ENCODE peak calls at places on chromosome 7, in ten cellular contexts. H is lower lobe of right lung, S is psoas muscle, C is colonic mucosa, O is thyroid gland, Q is RWPE1, Y is GM10248, D is choroid plexus epithelial cell, T is fibroblast of mammary gland, E is endodermal cell. J is an unnamed sample.

GRCh38 chr7:99949645-99950228 is 20.3 kb upstream of the GJC3 start:
- DNase-seq in T (peak; percentile 28), O (no peak), H (no peak), Y (no peak), C (no peak), Q (no peak), D (peak; percentile 56), S (no peak), E (no peak), J (no peak)

GRCh38 chr7:82319674-82320118 is 123.9 kb downstream of the CACNA2D1 start:
- DNase-seq in Y (no peak), S (peak; percentile 85), T (peak; percentile 91), H (peak; percentile 51), O (peak; percentile 96), C (peak; percentile 32), E (no peak), D (peak; percentile 85), Q (no peak), J (no peak)

GRCh38 chr7:15248514-15248913 is 313.3 kb downstream of the AGMO start:
- DNase-seq in S (no peak), H (no peak), E (no peak), Y (no peak), Q (no peak), O (no peak), T (no peak), D (no peak), C (no peak), J (no peak)

GRCh38 chr7:130650616-130651015 is 17.9 kb downstream of the COPG2 start:
- DNase-seq in C (no peak), H (no peak), S (no peak), Y (no peak), T (no peak), O (no peak), Q (no peak), E (no peak), D (no peak), J (no peak)

GRCh38 chr7:70457477-70458194 is 674.3 kb upstream of the GALNT17 start:
- DNase-seq in O (peak; percentile 72), Y (no peak), T (no peak), Q (no peak), S (no peak), E (no peak), H (no peak), C (no peak), D (no peak), J (no peak)

GRCh38 chr7:116885724-116886123 is 23.3 kb downstream of the CAPZA2 start:
- DNase-seq in H (no peak), T (no peak), Y (no peak), C (no peak), S (no peak), D (no peak), Q (no peak), O (no peak), E (no peak), J (no peak)

GRCh38 chr7:64628721-64629120 is 37.2 kb upstream of the ZNF107 start:
- DNase-seq in H (no peak), E (no peak), D (no peak), O (no peak), T (no peak), Y (no peak), Q (no peak), C (no peak), S (no peak), J (no peak)

GRCh38 chr7:137592232-137592896 is 248.8 kb upstream of the PTN start:
- DNase-seq in C (peak; percentile 55), H (no peak), Y (peak; percentile 34), T (peak; percentile 80), O (peak; percentile 75), S (no peak), E (peak; percentile 89), Q (peak; percentile 53), D (peak; percentile 87), J (peak; percentile 71)

GRCh38 chr7:105691692-105692564 is 110.6 kb upstream of the EFCAB10 start:
- DNase-seq in D (peak; percentile 95), Y (peak; percentile 35), H (peak; percentile 77), C (peak; percentile 60), T (peak; percentile 88), Q (peak; percentile 54), O (peak; percentile 92), S (peak; percentile 21), E (peak; percentile 78), J (peak; percentile 50)

GRCh38 chr7:77895905-77896304 is 97.3 kb downstream of the PHTF2 start:
- DNase-seq in D (no peak), T (no peak), Q (no peak), C (no peak), S (no peak), O (no peak), E (no peak), Y (no peak), H (no peak), J (no peak)

GRCh38 chr7:106417273-106417902 is 132.6 kb upstream of the NAMPT start:
- DNase-seq in Q (peak; percentile 29), Y (no peak), O (no peak), C (no peak), H (no peak), T (peak; percentile 45), D (peak; percentile 17), E (no peak), S (no peak), J (peak; percentile 29)

GRCh38 chr7:21412291-21412896 is 15.5 kb upstream of the SP4 start:
- DNase-seq in S (no peak), Q (no peak), D (no peak), C (no peak), E (no peak), H (no peak), O (no peak), Y (peak; percentile 49), T (no peak), J (no peak)

GRCh38 chr7:1022356-1022755 is 22.0 kb upstream of the GPR146 start:
- DNase-seq in C (no peak), Q (no peak), Y (no peak), T (no peak), O (no peak), D (no peak), S (no peak), E (no peak), H (no peak), J (no peak)

GRCh38 chr7:44244282-44244681 is 43.5 kb downstream of the YKT6 start:
- DNase-seq in H (no peak), S (no peak), Y (peak; percentile 78), C (no peak), D (peak; percentile 20), O (peak; percentile 37), T (no peak), Q (no peak), E (peak; percentile 83), J (peak; percentile 75)

GRCh38 chr7:81618400-81619014 is 151.3 kb downstream of the HGF start:
- DNase-seq in S (no peak), T (peak; percentile 97), H (no peak), Q (peak; percentile 53), O (no peak), E (no peak), C (no peak), D (peak; percentile 96), Y (no peak), J (peak; percentile 38)

GRCh38 chr7:69276011-69276729 is 322.1 kb upstream of the AUTS2 start:
- DNase-seq in S (no peak), Y (no peak), H (no peak), C (peak; percentile 22), Q (no peak), O (no peak), D (no peak), T (peak; percentile 12), E (no peak), J (no peak)

GRCh38 chr7:8063706-8064297 is 95.2 kb downstream of the GLCCI1 start:
- DNase-seq in E (no peak), S (no peak), T (peak; percentile 38), D (no peak), Q (peak; percentile 1), H (no peak), Y (no peak), C (no peak), O (no peak), J (no peak)

GRCh38 chr7:34190299-34190698 is 285.0 kb downstream of the BMPER start:
- DNase-seq in C (no peak), Q (no peak), O (no peak), S (peak; percentile 67), T (no peak), H (no peak), E (no peak), D (no peak), Y (no peak), J (no peak)

GRCh38 chr7:146781352-146782116 is 664.9 kb downstream of the CNTNAP2 start:
- DNase-seq in C (no peak), S (no peak), Q (no peak), O (no peak), H (no peak), Y (no peak), E (no peak), T (no peak), D (peak; percentile 4), J (no peak)
- TF ChIP-seq CTCF in C (no peak), S (no peak), Q (no peak), O (no peak), H (no peak), Y (no peak), E (peak; percentile 54), T (no peak), D (peak; percentile 35), J (no peak)

DNA sequence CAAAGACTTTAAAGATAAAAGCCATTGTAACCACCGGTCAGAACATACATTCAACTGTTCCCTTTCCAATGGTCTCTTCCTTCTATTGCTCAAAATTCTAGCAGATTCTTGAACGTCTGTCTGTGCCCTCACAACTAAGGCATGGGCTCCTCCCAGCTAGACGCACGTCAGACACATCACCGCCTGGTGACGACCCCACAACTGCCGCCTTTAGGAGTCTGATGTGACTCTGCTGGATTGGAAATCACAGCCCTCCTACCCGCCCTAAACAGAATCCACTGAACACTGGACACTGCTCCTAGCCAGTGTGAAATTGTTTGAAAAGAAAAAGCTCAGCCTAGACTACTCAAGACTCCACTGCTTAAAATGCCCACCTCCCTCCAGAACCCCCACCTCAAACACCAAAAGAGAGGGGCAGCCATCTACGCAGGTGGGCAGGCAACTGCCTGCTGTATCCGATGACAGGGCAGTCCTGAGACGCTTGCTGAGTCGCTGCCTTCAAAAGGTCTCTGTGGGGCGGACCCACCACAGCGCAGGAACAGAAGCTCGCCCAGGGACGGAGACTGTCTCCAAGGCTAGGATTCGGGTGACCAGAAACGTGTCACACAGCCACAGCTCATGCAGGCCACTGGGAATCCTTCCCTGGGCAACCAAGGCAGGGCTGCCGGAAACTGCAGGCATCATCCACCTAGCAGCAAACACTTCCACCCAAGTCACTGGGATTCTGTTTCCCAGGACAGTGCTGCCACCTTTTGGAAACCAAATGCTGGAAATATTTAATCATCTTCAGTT is 34.7 kb downstream of the GSDME start:
- DNase-seq in E (peak; percentile 77), H (no peak), C (no peak), Q (no peak), D (peak; percentile 76), Y (no peak), S (no peak), O (no peak), T (peak; percentile 24), J (peak; percentile 22)
- TF ChIP-seq CTCF in E (peak; percentile 71), H (no peak), C (no peak), Q (no peak), D (peak; percentile 66), Y (peak; percentile 27), S (peak; percentile 31), O (peak; percentile 25), T (peak; percentile 20), J (no peak)

GRCh38 chr7:139541600-139542307 is 18.3 kb downstream of the CLEC2L start:
- DNase-seq in C (no peak), D (peak; percentile 16), S (peak; percentile 41), T (no peak), Y (no peak), O (no peak), H (no peak), E (peak; percentile 78), Q (no peak), J (no peak)
- TF ChIP-seq CTCF in C (no peak), D (no peak), S (no peak), T (no peak), Y (no peak), O (no peak), H (no peak), E (no peak), Q (no peak), J (no peak)

GRCh38 chr7:151083071-151083823 is at the start of gene TMUB1:
- DNase-seq in T (peak; percentile 43), D (peak; percentile 55), Q (peak; percentile 32), H (peak; percentile 90), O (peak; percentile 77), E (peak; percentile 86), Y (peak; percentile 86), C (peak; percentile 86), S (peak; percentile 84), J (peak; percentile 78)
- TF ChIP-seq CTCF in T (no peak), D (no peak), Q (no peak), H (no peak), O (no peak), E (no peak), Y (no peak), C (no peak), S (no peak), J (no peak)